ENCODE peak calls at places on chromosomes 13 and 19, in ten cellular contexts. One of them, this sample, is unnamed.

GRCh38 chr19:20840371-20840770 is 64.3 kb downstream of the ZNF66 start:
- DNase-seq in CD8-positive, alpha-beta memory T cell: no peak
- DNase-seq in dorsolateral prefrontal cortex: no peak
- DNase-seq in aorta: no peak
- DNase-seq in suprapubic skin: no peak
- DNase-seq in endodermal cell: no peak
- DNase-seq in brain microvascular endothelial cell: no peak
- DNase-seq in ovary: no peak
- DNase-seq in CD4-positive, alpha-beta T cell: no peak
- DNase-seq in left ventricle myocardium inferior: no peak
- DNase-seq in this sample: peak

GRCh38 chr13:110390572-110390971 is 83.5 kb downstream of the COL4A2 start:
- DNase-seq in left ventricle myocardium inferior: no peak
- DNase-seq in CD8-positive, alpha-beta memory T cell: no peak
- DNase-seq in suprapubic skin: no peak
- DNase-seq in brain microvascular endothelial cell: peak
- DNase-seq in endodermal cell: no peak
- DNase-seq in aorta: peak
- DNase-seq in CD4-positive, alpha-beta T cell: no peak
- DNase-seq in dorsolateral prefrontal cortex: no peak
- DNase-seq in ovary: no peak
- DNase-seq in this sample: peak

GRCh38 chr13:54198911-54199310 is 1170.3 kb downstream of the OLFM4 start:
- DNase-seq in left ventricle myocardium inferior: no peak
- DNase-seq in CD4-positive, alpha-beta T cell: no peak
- DNase-seq in ovary: no peak
- DNase-seq in suprapubic skin: no peak
- DNase-seq in CD8-positive, alpha-beta memory T cell: no peak
- DNase-seq in aorta: no peak
- DNase-seq in brain microvascular endothelial cell: no peak
- DNase-seq in endodermal cell: no peak
- DNase-seq in dorsolateral prefrontal cortex: no peak
- DNase-seq in this sample: no peak

GRCh38 chr19:11378319-11379189 is 4.1 kb downstream of the SWSAP1 start:
- DNase-seq in CD4-positive, alpha-beta T cell: no peak
- DNase-seq in brain microvascular endothelial cell: peak
- DNase-seq in suprapubic skin: no peak
- DNase-seq in aorta: peak
- DNase-seq in CD8-positive, alpha-beta memory T cell: no peak
- DNase-seq in endodermal cell: peak
- DNase-seq in ovary: no peak
- DNase-seq in left ventricle myocardium inferior: peak
- DNase-seq in dorsolateral prefrontal cortex: peak
- DNase-seq in this sample: no peak

GRCh38 chr19:42254850-42255765 is at the start of gene ERF:
- DNase-seq in endodermal cell: peak
- DNase-seq in CD8-positive, alpha-beta memory T cell: peak
- DNase-seq in left ventricle myocardium inferior: peak
- DNase-seq in brain microvascular endothelial cell: peak
- DNase-seq in dorsolateral prefrontal cortex: peak
- DNase-seq in ovary: peak
- DNase-seq in CD4-positive, alpha-beta T cell: peak
- DNase-seq in suprapubic skin: peak
- DNase-seq in aorta: peak
- DNase-seq in this sample: no peak

GRCh38 chr13:66210677-66211076 is 1019.5 kb downstream of the PCDH9 start:
- DNase-seq in endodermal cell: no peak
- DNase-seq in CD8-positive, alpha-beta memory T cell: no peak
- DNase-seq in CD4-positive, alpha-beta T cell: no peak
- DNase-seq in suprapubic skin: no peak
- DNase-seq in brain microvascular endothelial cell: peak
- DNase-seq in left ventricle myocardium inferior: no peak
- DNase-seq in aorta: no peak
- DNase-seq in ovary: no peak
- DNase-seq in dorsolateral prefrontal cortex: no peak
- DNase-seq in this sample: no peak

GRCh38 chr13:20525144-20525600 is 485 bp downstream of the CRYL1 start:
- DNase-seq in CD8-positive, alpha-beta memory T cell: peak
- DNase-seq in suprapubic skin: no peak
- DNase-seq in CD4-positive, alpha-beta T cell: peak
- DNase-seq in ovary: peak
- DNase-seq in dorsolateral prefrontal cortex: peak
- DNase-seq in brain microvascular endothelial cell: no peak
- DNase-seq in aorta: peak
- DNase-seq in left ventricle myocardium inferior: peak
- DNase-seq in endodermal cell: peak
- DNase-seq in this sample: peak

GRCh38 chr19:1837625-1838105 is 10.6 kb downstream of the REXO1 start:
- DNase-seq in endodermal cell: peak
- DNase-seq in CD8-positive, alpha-beta memory T cell: no peak
- DNase-seq in ovary: no peak
- DNase-seq in aorta: no peak
- DNase-seq in left ventricle myocardium inferior: peak
- DNase-seq in suprapubic skin: no peak
- DNase-seq in dorsolateral prefrontal cortex: no peak
- DNase-seq in CD4-positive, alpha-beta T cell: peak
- DNase-seq in brain microvascular endothelial cell: no peak
- DNase-seq in this sample: no peak

GRCh38 chr19:39582442-39582841 is 19.9 kb upstream of the LGALS13 start:
- DNase-seq in left ventricle myocardium inferior: no peak
- DNase-seq in endodermal cell: no peak
- DNase-seq in ovary: no peak
- DNase-seq in suprapubic skin: no peak
- DNase-seq in brain microvascular endothelial cell: no peak
- DNase-seq in CD8-positive, alpha-beta memory T cell: no peak
- DNase-seq in CD4-positive, alpha-beta T cell: no peak
- DNase-seq in dorsolateral prefrontal cortex: no peak
- DNase-seq in aorta: no peak
- DNase-seq in this sample: no peak

GRCh38 chr19:11381535-11382369 is 2.4 kb downstream of the EPOR start:
- DNase-seq in aorta: peak
- DNase-seq in dorsolateral prefrontal cortex: peak
- DNase-seq in CD4-positive, alpha-beta T cell: peak
- DNase-seq in endodermal cell: peak
- DNase-seq in suprapubic skin: peak
- DNase-seq in left ventricle myocardium inferior: peak
- DNase-seq in brain microvascular endothelial cell: peak
- DNase-seq in ovary: no peak
- DNase-seq in CD8-positive, alpha-beta memory T cell: peak
- DNase-seq in this sample: peak

GRCh38 chr13:101661839-101662238 is 209.4 kb downstream of the ITGBL1 start:
- DNase-seq in brain microvascular endothelial cell: no peak
- DNase-seq in suprapubic skin: no peak
- DNase-seq in left ventricle myocardium inferior: no peak
- DNase-seq in dorsolateral prefrontal cortex: no peak
- DNase-seq in aorta: no peak
- DNase-seq in ovary: no peak
- DNase-seq in CD8-positive, alpha-beta memory T cell: no peak
- DNase-seq in CD4-positive, alpha-beta T cell: no peak
- DNase-seq in endodermal cell: no peak
- DNase-seq in this sample: no peak

GRCh38 chr19:4606921-4607678 is 32.2 kb upstream of the TNFAIP8L1 start:
- DNase-seq in aorta: peak
- DNase-seq in ovary: no peak
- DNase-seq in CD8-positive, alpha-beta memory T cell: no peak
- DNase-seq in suprapubic skin: no peak
- DNase-seq in dorsolateral prefrontal cortex: peak
- DNase-seq in brain microvascular endothelial cell: no peak
- DNase-seq in left ventricle myocardium inferior: peak
- DNase-seq in CD4-positive, alpha-beta T cell: no peak
- DNase-seq in endodermal cell: peak
- DNase-seq in this sample: no peak

GRCh38 chr13:111665691-111666095 is 345.3 kb downstream of the TEX29 start:
- DNase-seq in dorsolateral prefrontal cortex: no peak
- DNase-seq in endodermal cell: peak
- DNase-seq in aorta: no peak
- DNase-seq in left ventricle myocardium inferior: no peak
- DNase-seq in suprapubic skin: peak
- DNase-seq in ovary: peak
- DNase-seq in CD8-positive, alpha-beta memory T cell: no peak
- DNase-seq in CD4-positive, alpha-beta T cell: no peak
- DNase-seq in brain microvascular endothelial cell: no peak
- DNase-seq in this sample: no peak

GRCh38 chr13:59424661-59425060 is 739.1 kb downstream of the DIAPH3 start:
- DNase-seq in endodermal cell: no peak
- DNase-seq in aorta: no peak
- DNase-seq in left ventricle myocardium inferior: no peak
- DNase-seq in ovary: no peak
- DNase-seq in CD4-positive, alpha-beta T cell: no peak
- DNase-seq in CD8-positive, alpha-beta memory T cell: no peak
- DNase-seq in brain microvascular endothelial cell: peak
- DNase-seq in suprapubic skin: no peak
- DNase-seq in dorsolateral prefrontal cortex: no peak
- DNase-seq in this sample: peak

GRCh38 chr19:43574424-43575155 is 737 bp downstream of the XRCC1 start:
- DNase-seq in ovary: peak
- DNase-seq in aorta: no peak
- DNase-seq in brain microvascular endothelial cell: peak
- DNase-seq in dorsolateral prefrontal cortex: no peak
- DNase-seq in suprapubic skin: no peak
- DNase-seq in left ventricle myocardium inferior: no peak
- DNase-seq in CD8-positive, alpha-beta memory T cell: no peak
- DNase-seq in endodermal cell: no peak
- DNase-seq in CD4-positive, alpha-beta T cell: no peak
- DNase-seq in this sample: no peak

GRCh38 chr13:94666065-94666464 is 46.3 kb downstream of the SOX21 start:
- DNase-seq in aorta: no peak
- DNase-seq in CD8-positive, alpha-beta memory T cell: no peak
- DNase-seq in left ventricle myocardium inferior: no peak
- DNase-seq in suprapubic skin: no peak
- DNase-seq in brain microvascular endothelial cell: no peak
- DNase-seq in CD4-positive, alpha-beta T cell: no peak
- DNase-seq in dorsolateral prefrontal cortex: no peak
- DNase-seq in ovary: no peak
- DNase-seq in endodermal cell: no peak
- DNase-seq in this sample: peak

GRCh38 chr13:34764246-34764645 is 177.8 kb upstream of the NBEA start:
- DNase-seq in dorsolateral prefrontal cortex: no peak
- DNase-seq in brain microvascular endothelial cell: no peak
- DNase-seq in left ventricle myocardium inferior: no peak
- DNase-seq in CD4-positive, alpha-beta T cell: no peak
- DNase-seq in aorta: no peak
- DNase-seq in CD8-positive, alpha-beta memory T cell: no peak
- DNase-seq in ovary: no peak
- DNase-seq in suprapubic skin: no peak
- DNase-seq in endodermal cell: no peak
- DNase-seq in this sample: peak

GRCh38 chr13:41006951-41007350 is 12.2 kb downstream of the ELF1 start:
- DNase-seq in aorta: no peak
- DNase-seq in brain microvascular endothelial cell: no peak
- DNase-seq in endodermal cell: no peak
- DNase-seq in left ventricle myocardium inferior: no peak
- DNase-seq in ovary: no peak
- DNase-seq in dorsolateral prefrontal cortex: no peak
- DNase-seq in CD4-positive, alpha-beta T cell: no peak
- DNase-seq in suprapubic skin: no peak
- DNase-seq in CD8-positive, alpha-beta memory T cell: no peak
- DNase-seq in this sample: no peak
- H3K27ac ChIP-seq in aorta: no peak
- H3K27ac ChIP-seq in brain microvascular endothelial cell: no peak
- H3K27ac ChIP-seq in endodermal cell: no peak
- H3K27ac ChIP-seq in left ventricle myocardium inferior: no peak
- H3K27ac ChIP-seq in ovary: no peak
- H3K27ac ChIP-seq in dorsolateral prefrontal cortex: no peak
- H3K27ac ChIP-seq in CD4-positive, alpha-beta T cell: no peak
- H3K27ac ChIP-seq in suprapubic skin: no peak
- H3K27ac ChIP-seq in CD8-positive, alpha-beta memory T cell: no peak
- H3K27ac ChIP-seq in this sample: no peak

GRCh38 chr13:114024603-114025431 is 50.9 kb upstream of the C13orf46 start:
- DNase-seq in suprapubic skin: no peak
- DNase-seq in left ventricle myocardium inferior: no peak
- DNase-seq in CD4-positive, alpha-beta T cell: no peak
- DNase-seq in dorsolateral prefrontal cortex: no peak
- DNase-seq in CD8-positive, alpha-beta memory T cell: no peak
- DNase-seq in brain microvascular endothelial cell: no peak
- DNase-seq in aorta: no peak
- DNase-seq in ovary: no peak
- DNase-seq in endodermal cell: no peak
- DNase-seq in this sample: no peak
- H3K27ac ChIP-seq in suprapubic skin: no peak
- H3K27ac ChIP-seq in left ventricle myocardium inferior: no peak
- H3K27ac ChIP-seq in CD4-positive, alpha-beta T cell: no peak
- H3K27ac ChIP-seq in dorsolateral prefrontal cortex: peak
- H3K27ac ChIP-seq in CD8-positive, alpha-beta memory T cell: no peak
- H3K27ac ChIP-seq in brain microvascular endothelial cell: peak
- H3K27ac ChIP-seq in aorta: no peak
- H3K27ac ChIP-seq in ovary: no peak
- H3K27ac ChIP-seq in endodermal cell: no peak
- H3K27ac ChIP-seq in this sample: no peak

DNA sequence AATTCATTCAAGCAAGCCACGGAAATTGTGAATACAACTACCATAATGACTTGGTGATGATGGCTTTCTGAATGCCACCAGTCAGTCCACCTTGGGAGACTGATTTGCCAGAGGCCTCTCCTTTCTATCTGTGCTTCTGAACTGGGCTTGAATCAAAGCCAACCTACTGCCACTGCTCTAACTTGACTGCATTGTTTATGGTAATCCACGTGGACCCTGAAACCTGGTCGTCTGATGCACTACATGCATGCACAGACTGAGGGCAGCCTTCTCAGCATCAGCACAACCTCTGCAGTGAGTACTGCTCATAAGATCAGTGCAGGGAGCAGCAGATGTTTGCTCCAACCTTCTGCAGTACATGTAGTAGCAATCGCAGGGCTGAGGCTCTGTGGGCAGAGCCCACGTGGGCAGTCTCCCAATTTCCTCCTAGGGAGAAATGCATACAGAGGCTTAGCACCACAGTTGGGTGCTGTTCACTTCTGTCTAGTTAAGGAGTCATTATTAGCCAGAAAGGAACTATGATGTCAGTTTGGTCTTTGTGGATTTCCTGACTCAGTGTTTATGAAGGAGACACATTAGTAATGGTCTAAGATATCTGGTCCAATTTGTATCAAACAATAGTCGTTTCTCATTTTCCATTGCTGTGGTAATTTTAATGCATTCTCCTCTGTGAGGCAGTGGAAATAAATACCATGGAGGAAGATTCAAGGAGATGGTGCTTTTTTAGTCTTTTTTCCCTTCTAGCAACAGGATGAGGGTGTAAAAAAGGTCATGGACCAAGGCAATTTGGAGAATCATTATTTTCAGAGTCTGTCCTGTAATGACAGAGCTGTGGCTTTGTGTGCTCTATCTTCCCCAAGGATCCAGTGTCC is 82.5 kb downstream of the AKAP11 start:
- DNase-seq in CD4-positive, alpha-beta T cell: peak
- DNase-seq in endodermal cell: no peak
- DNase-seq in ovary: no peak
- DNase-seq in CD8-positive, alpha-beta memory T cell: peak
- DNase-seq in suprapubic skin: no peak
- DNase-seq in brain microvascular endothelial cell: peak
- DNase-seq in left ventricle myocardium inferior: no peak
- DNase-seq in dorsolateral prefrontal cortex: peak
- DNase-seq in aorta: no peak
- DNase-seq in this sample: peak
- H3K27ac ChIP-seq in CD4-positive, alpha-beta T cell: peak
- H3K27ac ChIP-seq in endodermal cell: no peak
- H3K27ac ChIP-seq in ovary: no peak
- H3K27ac ChIP-seq in CD8-positive, alpha-beta memory T cell: no peak
- H3K27ac ChIP-seq in suprapubic skin: no peak
- H3K27ac ChIP-seq in brain microvascular endothelial cell: peak
- H3K27ac ChIP-seq in left ventricle myocardium inferior: no peak
- H3K27ac ChIP-seq in dorsolateral prefrontal cortex: no peak
- H3K27ac ChIP-seq in aorta: no peak
- H3K27ac ChIP-seq in this sample: no peak

GRCh38 chr13:36214163-36214921 is at the start of gene SOHLH2:
- DNase-seq in suprapubic skin: no peak
- DNase-seq in CD8-positive, alpha-beta memory T cell: no peak
- DNase-seq in endodermal cell: no peak
- DNase-seq in aorta: no peak
- DNase-seq in ovary: no peak
- DNase-seq in brain microvascular endothelial cell: no peak
- DNase-seq in left ventricle myocardium inferior: no peak
- DNase-seq in dorsolateral prefrontal cortex: no peak
- DNase-seq in CD4-positive, alpha-beta T cell: no peak
- DNase-seq in this sample: no peak
- H3K27ac ChIP-seq in suprapubic skin: no peak
- H3K27ac ChIP-seq in CD8-positive, alpha-beta memory T cell: no peak
- H3K27ac ChIP-seq in endodermal cell: no peak
- H3K27ac ChIP-seq in aorta: no peak
- H3K27ac ChIP-seq in ovary: no peak
- H3K27ac ChIP-seq in brain microvascular endothelial cell: no peak
- H3K27ac ChIP-seq in left ventricle myocardium inferior: no peak
- H3K27ac ChIP-seq in dorsolateral prefrontal cortex: no peak
- H3K27ac ChIP-seq in CD4-positive, alpha-beta T cell: no peak
- H3K27ac ChIP-seq in this sample: no peak